ENCODE peak calls at places on chromosome 3, in seven cellular contexts. One of them, this sample, is unnamed.

GRCh38 chr3:67421912-67422311 is 232.5 kb downstream of the SUCLG2 start:
- DNase-seq in foreskin fibroblast: no peak
- DNase-seq in AG04449: no peak
- DNase-seq in cardiac muscle cell: no peak
- DNase-seq in astrocyte: no peak
- DNase-seq in tibial artery: no peak
- DNase-seq in A549: no peak
- DNase-seq in this sample: no peak

GRCh38 chr3:127457094-127457475 is 133.4 kb downstream of the TPRA1 start:
- DNase-seq in foreskin fibroblast: peak
- DNase-seq in AG04449: no peak
- DNase-seq in cardiac muscle cell: peak
- DNase-seq in astrocyte: peak
- DNase-seq in tibial artery: peak
- DNase-seq in A549: no peak
- DNase-seq in this sample: peak

GRCh38 chr3:83218383-83219200 is 1457.1 kb upstream of the GBE1 start:
- DNase-seq in foreskin fibroblast: no peak
- DNase-seq in AG04449: no peak
- DNase-seq in cardiac muscle cell: no peak
- DNase-seq in astrocyte: no peak
- DNase-seq in tibial artery: peak
- DNase-seq in A549: no peak
- DNase-seq in this sample: no peak

GRCh38 chr3:57073628-57074027 is 13.2 kb downstream of the SPATA12 start:
- DNase-seq in foreskin fibroblast: no peak
- DNase-seq in AG04449: no peak
- DNase-seq in cardiac muscle cell: no peak
- DNase-seq in astrocyte: no peak
- DNase-seq in tibial artery: no peak
- DNase-seq in A549: no peak
- DNase-seq in this sample: no peak

GRCh38 chr3:71955549-71956373 is 170.8 kb upstream of the PROK2 start:
- DNase-seq in foreskin fibroblast: peak
- DNase-seq in AG04449: peak
- DNase-seq in cardiac muscle cell: peak
- DNase-seq in astrocyte: peak
- DNase-seq in tibial artery: peak
- DNase-seq in A549: peak
- DNase-seq in this sample: peak

GRCh38 chr3:120348065-120348980 is 831 bp downstream of the LRRC58 start:
- DNase-seq in foreskin fibroblast: peak
- DNase-seq in AG04449: no peak
- DNase-seq in cardiac muscle cell: no peak
- DNase-seq in astrocyte: no peak
- DNase-seq in tibial artery: no peak
- DNase-seq in A549: peak
- DNase-seq in this sample: peak

GRCh38 chr3:15795563-15796308 is 2.0 kb downstream of the ANKRD28 start:
- DNase-seq in foreskin fibroblast: peak
- DNase-seq in AG04449: no peak
- DNase-seq in cardiac muscle cell: peak
- DNase-seq in astrocyte: peak
- DNase-seq in tibial artery: no peak
- DNase-seq in A549: no peak
- DNase-seq in this sample: peak

GRCh38 chr3:78823859-78824258 is 943.9 kb downstream of the ROBO1 start:
- DNase-seq in foreskin fibroblast: peak
- DNase-seq in AG04449: no peak
- DNase-seq in cardiac muscle cell: peak
- DNase-seq in astrocyte: peak
- DNase-seq in tibial artery: no peak
- DNase-seq in A549: no peak
- DNase-seq in this sample: peak

GRCh38 chr3:414063-414462 is 217.5 kb downstream of the CHL1 start:
- DNase-seq in foreskin fibroblast: no peak
- DNase-seq in AG04449: no peak
- DNase-seq in cardiac muscle cell: peak
- DNase-seq in astrocyte: peak
- DNase-seq in tibial artery: no peak
- DNase-seq in A549: peak
- DNase-seq in this sample: no peak

GRCh38 chr3:171261487-171261886 is 198.7 kb downstream of the TNIK start:
- DNase-seq in foreskin fibroblast: no peak
- DNase-seq in AG04449: no peak
- DNase-seq in cardiac muscle cell: no peak
- DNase-seq in astrocyte: peak
- DNase-seq in tibial artery: no peak
- DNase-seq in A549: peak
- DNase-seq in this sample: no peak

DNA sequence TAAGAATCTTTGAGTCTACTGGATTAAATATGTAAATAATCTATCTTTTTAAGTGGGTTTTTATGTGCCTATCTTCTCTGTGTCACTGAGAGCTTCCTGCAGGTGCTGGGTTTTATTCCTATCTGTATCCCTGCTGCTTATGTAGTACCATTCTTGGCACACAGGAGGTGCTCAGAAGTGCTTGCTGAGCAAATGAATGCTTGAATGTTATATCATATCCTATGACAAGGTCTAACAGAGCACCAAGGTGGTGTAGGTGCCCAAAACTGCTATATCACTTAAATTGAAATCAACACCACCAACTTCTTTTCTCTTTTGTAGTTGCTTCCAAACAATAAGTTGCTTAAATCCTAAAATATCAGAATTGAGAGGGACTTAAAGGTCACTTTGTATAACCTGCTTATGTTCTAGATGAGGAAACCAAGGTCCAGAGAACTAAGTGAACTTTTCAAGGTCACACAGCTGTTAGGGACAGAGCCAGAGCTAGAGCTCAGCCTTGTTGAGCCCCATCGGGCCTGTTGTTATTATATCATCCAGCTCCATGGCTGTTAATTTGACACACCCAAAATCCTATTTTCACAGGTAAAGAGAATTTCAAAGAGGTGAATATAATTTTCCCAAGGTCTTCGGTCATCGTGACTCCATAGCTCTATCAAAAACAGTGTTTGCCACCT is 46.0 kb downstream of the CCNL1 start:
- DNase-seq in foreskin fibroblast: no peak
- DNase-seq in AG04449: no peak
- DNase-seq in cardiac muscle cell: no peak
- DNase-seq in astrocyte: no peak
- DNase-seq in tibial artery: no peak
- DNase-seq in A549: no peak
- DNase-seq in this sample: no peak
- TF ChIP-seq CTCF in foreskin fibroblast: no peak
- TF ChIP-seq CTCF in AG04449: no peak
- TF ChIP-seq CTCF in cardiac muscle cell: peak
- TF ChIP-seq CTCF in astrocyte: no peak
- TF ChIP-seq CTCF in tibial artery: no peak
- TF ChIP-seq CTCF in A549: no peak
- TF ChIP-seq CTCF in this sample: peak

GRCh38 chr3:113559011-113559410 is 26.7 kb downstream of the SIDT1 start:
- DNase-seq in foreskin fibroblast: no peak
- DNase-seq in AG04449: no peak
- DNase-seq in cardiac muscle cell: no peak
- DNase-seq in astrocyte: no peak
- DNase-seq in tibial artery: no peak
- DNase-seq in A549: no peak
- DNase-seq in this sample: no peak

GRCh38 chr3:113556556-113557335 is 24.4 kb downstream of the SIDT1 start:
- DNase-seq in foreskin fibroblast: no peak
- DNase-seq in AG04449: no peak
- DNase-seq in cardiac muscle cell: no peak
- DNase-seq in astrocyte: no peak
- DNase-seq in tibial artery: no peak
- DNase-seq in A549: no peak
- DNase-seq in this sample: no peak

GRCh38 chr3:113555138-113555537 is 22.8 kb downstream of the SIDT1 start:
- DNase-seq in foreskin fibroblast: no peak
- DNase-seq in AG04449: no peak
- DNase-seq in cardiac muscle cell: no peak
- DNase-seq in astrocyte: no peak
- DNase-seq in tibial artery: no peak
- DNase-seq in A549: no peak
- DNase-seq in this sample: no peak

GRCh38 chr3:113560265-113560664 is 27.9 kb downstream of the SIDT1 start:
- DNase-seq in foreskin fibroblast: no peak
- DNase-seq in AG04449: no peak
- DNase-seq in cardiac muscle cell: no peak
- DNase-seq in astrocyte: no peak
- DNase-seq in tibial artery: no peak
- DNase-seq in A549: no peak
- DNase-seq in this sample: no peak

DNA sequence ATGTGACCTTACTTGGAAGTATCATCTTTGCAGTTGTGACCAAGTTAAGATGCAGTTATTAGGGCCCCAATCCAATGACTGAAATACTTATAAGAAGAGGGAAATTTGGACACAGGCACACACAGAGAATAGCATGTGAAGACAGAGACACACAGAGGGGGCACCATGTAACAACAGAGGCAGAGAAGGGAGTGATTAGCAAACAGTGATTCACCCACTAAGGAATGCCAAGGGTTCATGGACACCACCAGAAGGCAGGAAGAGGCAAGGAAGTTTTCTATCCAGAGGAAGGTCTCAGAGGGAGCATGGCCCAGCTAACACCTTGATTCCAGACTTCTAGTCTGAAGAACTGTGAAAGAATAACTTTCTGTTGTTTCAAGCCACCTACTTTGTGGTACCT is 25.0 kb downstream of the SIDT1 start:
- DNase-seq in foreskin fibroblast: peak
- DNase-seq in AG04449: no peak
- DNase-seq in cardiac muscle cell: peak
- DNase-seq in astrocyte: peak
- DNase-seq in tibial artery: no peak
- DNase-seq in A549: peak
- DNase-seq in this sample: peak
- TF ChIP-seq CTCF in foreskin fibroblast: no peak
- TF ChIP-seq CTCF in AG04449: no peak
- TF ChIP-seq CTCF in cardiac muscle cell: peak
- TF ChIP-seq CTCF in astrocyte: peak
- TF ChIP-seq CTCF in tibial artery: no peak
- TF ChIP-seq CTCF in A549: peak
- TF ChIP-seq CTCF in this sample: peak

GRCh38 chr3:7503431-7503830 is 642.5 kb downstream of the GRM7 start:
- DNase-seq in foreskin fibroblast: no peak
- DNase-seq in AG04449: no peak
- DNase-seq in cardiac muscle cell: no peak
- DNase-seq in astrocyte: no peak
- DNase-seq in tibial artery: no peak
- DNase-seq in A549: no peak
- DNase-seq in this sample: no peak
- TF ChIP-seq CTCF in foreskin fibroblast: no peak
- TF ChIP-seq CTCF in AG04449: no peak
- TF ChIP-seq CTCF in cardiac muscle cell: no peak
- TF ChIP-seq CTCF in astrocyte: no peak
- TF ChIP-seq CTCF in tibial artery: no peak
- TF ChIP-seq CTCF in A549: no peak
- TF ChIP-seq CTCF in this sample: no peak

GRCh38 chr3:111299070-111299672 is 227.6 kb downstream of the NECTIN3 start:
- DNase-seq in foreskin fibroblast: peak
- DNase-seq in AG04449: no peak
- DNase-seq in cardiac muscle cell: peak
- DNase-seq in astrocyte: peak
- DNase-seq in tibial artery: no peak
- DNase-seq in A549: no peak
- DNase-seq in this sample: peak
- TF ChIP-seq CTCF in foreskin fibroblast: peak
- TF ChIP-seq CTCF in AG04449: no peak
- TF ChIP-seq CTCF in cardiac muscle cell: peak
- TF ChIP-seq CTCF in astrocyte: no peak
- TF ChIP-seq CTCF in tibial artery: no peak
- TF ChIP-seq CTCF in A549: no peak
- TF ChIP-seq CTCF in this sample: peak

DNA sequence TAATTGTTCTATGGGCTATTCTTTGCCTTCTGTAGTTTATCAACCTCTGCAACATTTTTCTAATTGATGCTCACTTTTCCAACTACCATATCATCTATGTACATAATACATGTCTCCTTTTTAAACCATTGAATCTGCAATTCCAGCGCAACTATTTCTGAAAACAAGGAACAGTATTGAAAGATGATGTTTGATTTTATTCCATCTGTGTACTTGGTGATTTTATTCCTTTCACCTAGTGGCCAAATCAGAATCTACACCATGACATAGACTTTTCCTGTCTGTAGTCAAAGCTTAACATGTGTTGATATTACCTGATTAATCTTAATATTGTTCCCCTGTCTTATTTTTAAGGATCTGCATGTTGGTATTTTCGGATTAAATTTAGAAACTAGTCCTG is 13.0 kb downstream of the NKTR start:
- DNase-seq in foreskin fibroblast: peak
- DNase-seq in AG04449: no peak
- DNase-seq in cardiac muscle cell: no peak
- DNase-seq in astrocyte: no peak
- DNase-seq in tibial artery: no peak
- DNase-seq in A549: no peak
- DNase-seq in this sample: peak
- TF ChIP-seq CTCF in foreskin fibroblast: peak
- TF ChIP-seq CTCF in AG04449: peak
- TF ChIP-seq CTCF in cardiac muscle cell: peak
- TF ChIP-seq CTCF in astrocyte: peak
- TF ChIP-seq CTCF in tibial artery: peak
- TF ChIP-seq CTCF in A549: peak
- TF ChIP-seq CTCF in this sample: peak

GRCh38 chr3:34387831-34388564 is 589.6 kb downstream of the PDCD6IP start:
- DNase-seq in foreskin fibroblast: no peak
- DNase-seq in AG04449: no peak
- DNase-seq in cardiac muscle cell: no peak
- DNase-seq in astrocyte: no peak
- DNase-seq in tibial artery: no peak
- DNase-seq in A549: no peak
- DNase-seq in this sample: no peak
- TF ChIP-seq CTCF in foreskin fibroblast: no peak
- TF ChIP-seq CTCF in AG04449: no peak
- TF ChIP-seq CTCF in cardiac muscle cell: no peak
- TF ChIP-seq CTCF in astrocyte: no peak
- TF ChIP-seq CTCF in tibial artery: no peak
- TF ChIP-seq CTCF in A549: no peak
- TF ChIP-seq CTCF in this sample: no peak

This sample was measured in HFFc6.